ENCODE peak calls at places on chromosome X, in seven cellular contexts. One of them, this sample, is unnamed.

GRCh38 chrX:18983711-18984380 is at the start of gene PHKA2:
- DNase-seq in NB4: no peak
- DNase-seq in IMR-90: no peak
- DNase-seq in HCT116: no peak
- DNase-seq in transverse colon: peak; percentile 64
- DNase-seq in breast epithelium: peak; percentile 20
- DNase-seq in tibial nerve: peak; percentile 15
- DNase-seq in this sample: peak; percentile 31

GRCh38 chrX:12319012-12319519 is 180.8 kb downstream of the FRMPD4 start:
- DNase-seq in NB4: no peak
- DNase-seq in IMR-90: no peak
- DNase-seq in HCT116: no peak
- DNase-seq in transverse colon: no peak
- DNase-seq in breast epithelium: no peak
- DNase-seq in tibial nerve: no peak
- DNase-seq in this sample: no peak

GRCh38 chrX:125544856-125545255 is 225.2 kb downstream of the TEX13C start:
- DNase-seq in NB4: no peak
- DNase-seq in IMR-90: no peak
- DNase-seq in HCT116: no peak
- DNase-seq in transverse colon: no peak
- DNase-seq in breast epithelium: no peak
- DNase-seq in tibial nerve: no peak
- DNase-seq in this sample: no peak

GRCh38 chrX:126655061-126655460 is 102.4 kb upstream of the DCAF12L1 start:
- DNase-seq in NB4: no peak
- DNase-seq in IMR-90: no peak
- DNase-seq in HCT116: no peak
- DNase-seq in transverse colon: no peak
- DNase-seq in breast epithelium: no peak
- DNase-seq in tibial nerve: no peak
- DNase-seq in this sample: no peak

GRCh38 chrX:151984328-151984727 is 9.9 kb upstream of the GABRE start:
- DNase-seq in NB4: peak; percentile 78
- DNase-seq in IMR-90: peak; percentile 46
- DNase-seq in HCT116: no peak
- DNase-seq in transverse colon: no peak
- DNase-seq in breast epithelium: no peak
- DNase-seq in tibial nerve: no peak
- DNase-seq in this sample: no peak

GRCh38 chrX:135476378-135476777 is 44.1 kb upstream of the INTS6L start:
- DNase-seq in NB4: no peak
- DNase-seq in IMR-90: no peak
- DNase-seq in HCT116: no peak
- DNase-seq in transverse colon: no peak
- DNase-seq in breast epithelium: no peak
- DNase-seq in tibial nerve: no peak
- DNase-seq in this sample: no peak

GRCh38 chrX:56499372-56499771 is 64.1 kb upstream of the UBQLN2 start:
- DNase-seq in NB4: no peak
- DNase-seq in IMR-90: no peak
- DNase-seq in HCT116: no peak
- DNase-seq in transverse colon: no peak
- DNase-seq in breast epithelium: no peak
- DNase-seq in tibial nerve: no peak
- DNase-seq in this sample: no peak

GRCh38 chrX:153973127-153974002 is 811 bp downstream of the TMEM187 start:
- DNase-seq in NB4: peak; percentile 28
- DNase-seq in IMR-90: no peak
- DNase-seq in HCT116: no peak
- DNase-seq in transverse colon: no peak
- DNase-seq in breast epithelium: no peak
- DNase-seq in tibial nerve: no peak
- DNase-seq in this sample: no peak

GRCh38 chrX:24828147-24828546 is 134.4 kb downstream of the POLA1 start:
- DNase-seq in NB4: no peak
- DNase-seq in IMR-90: no peak
- DNase-seq in HCT116: no peak
- DNase-seq in transverse colon: no peak
- DNase-seq in breast epithelium: no peak
- DNase-seq in tibial nerve: no peak
- DNase-seq in this sample: no peak

GRCh38 chrX:53481816-53482485 is 47.8 kb upstream of the HSD17B10 start:
- DNase-seq in NB4: peak; percentile 77
- DNase-seq in IMR-90: peak; percentile 69
- DNase-seq in HCT116: peak; percentile 45
- DNase-seq in transverse colon: peak; percentile 66
- DNase-seq in breast epithelium: peak; percentile 30
- DNase-seq in tibial nerve: peak; percentile 11
- DNase-seq in this sample: peak; percentile 29

GRCh38 chrX:72712094-72712755 is 1.9 kb downstream of the PHKA1 start:
- DNase-seq in NB4: peak; percentile 53
- DNase-seq in IMR-90: peak; percentile 13
- DNase-seq in HCT116: no peak
- DNase-seq in transverse colon: no peak
- DNase-seq in breast epithelium: no peak
- DNase-seq in tibial nerve: no peak
- DNase-seq in this sample: peak; percentile 21

GRCh38 chrX:138756234-138756633 is 44.7 kb upstream of the FGF13 start:
- DNase-seq in NB4: peak; percentile 2
- DNase-seq in IMR-90: no peak
- DNase-seq in HCT116: no peak
- DNase-seq in transverse colon: no peak
- DNase-seq in breast epithelium: peak; percentile 18
- DNase-seq in tibial nerve: no peak
- DNase-seq in this sample: peak; percentile 32

GRCh38 chrX:16869393-16870094 is 618 bp downstream of the RBBP7 start:
- DNase-seq in NB4: peak; percentile 74
- DNase-seq in IMR-90: peak; percentile 18
- DNase-seq in HCT116: no peak
- DNase-seq in transverse colon: peak; percentile 49
- DNase-seq in breast epithelium: no peak
- DNase-seq in tibial nerve: no peak
- DNase-seq in this sample: peak; percentile 9

GRCh38 chrX:72365126-72365525 is 59.4 kb upstream of the CITED1 start:
- DNase-seq in NB4: no peak
- DNase-seq in IMR-90: no peak
- DNase-seq in HCT116: no peak
- DNase-seq in transverse colon: no peak
- DNase-seq in breast epithelium: no peak
- DNase-seq in tibial nerve: no peak
- DNase-seq in this sample: no peak

DNA sequence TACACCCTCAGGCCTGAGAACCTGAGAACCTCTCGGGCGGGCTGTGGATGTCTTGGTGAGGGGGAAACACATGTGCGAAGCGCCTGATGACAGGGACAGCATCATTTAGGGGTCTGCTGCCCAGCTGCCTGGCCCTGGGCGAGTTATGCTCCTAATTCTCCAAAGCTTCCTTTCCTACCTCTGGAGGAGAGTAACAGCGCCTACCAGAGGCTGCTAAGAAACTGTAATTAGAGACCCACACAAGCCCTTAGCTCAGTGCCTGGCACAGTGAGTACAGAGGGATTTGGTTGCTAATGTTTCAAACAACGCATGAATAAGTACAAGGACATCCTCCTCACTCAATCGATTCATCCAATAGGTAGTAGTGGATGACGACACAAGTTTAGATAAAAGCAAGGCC is 40.4 kb downstream of the BCOR start:
- DNase-seq in NB4: no peak
- DNase-seq in IMR-90: no peak
- DNase-seq in HCT116: no peak
- DNase-seq in transverse colon: no peak
- DNase-seq in breast epithelium: no peak
- DNase-seq in tibial nerve: no peak
- DNase-seq in this sample: no peak
- TF ChIP-seq CTCF in NB4: peak; percentile 6
- TF ChIP-seq CTCF in IMR-90: peak; percentile 7
- TF ChIP-seq CTCF in HCT116: no peak
- TF ChIP-seq CTCF in transverse colon: no peak
- TF ChIP-seq CTCF in breast epithelium: no peak
- TF ChIP-seq CTCF in tibial nerve: no peak
- TF ChIP-seq CTCF in this sample: no peak

GRCh38 chrX:139932901-139933796 is at the start of gene ATP11C:
- DNase-seq in NB4: peak; percentile 91
- DNase-seq in IMR-90: peak; percentile 83
- DNase-seq in HCT116: peak; percentile 47
- DNase-seq in transverse colon: peak; percentile 88
- DNase-seq in breast epithelium: peak; percentile 76
- DNase-seq in tibial nerve: peak; percentile 65
- DNase-seq in this sample: peak; percentile 82
- TF ChIP-seq POLR2A in NB4: peak; percentile 66
- TF ChIP-seq POLR2A in IMR-90: no peak
- TF ChIP-seq POLR2A in HCT116: peak; percentile 31
- TF ChIP-seq POLR2A in transverse colon: peak; percentile 85
- TF ChIP-seq POLR2A in breast epithelium: no peak
- TF ChIP-seq POLR2A in tibial nerve: peak; percentile 16
- TF ChIP-seq POLR2A in this sample: peak; percentile 60

DNA sequence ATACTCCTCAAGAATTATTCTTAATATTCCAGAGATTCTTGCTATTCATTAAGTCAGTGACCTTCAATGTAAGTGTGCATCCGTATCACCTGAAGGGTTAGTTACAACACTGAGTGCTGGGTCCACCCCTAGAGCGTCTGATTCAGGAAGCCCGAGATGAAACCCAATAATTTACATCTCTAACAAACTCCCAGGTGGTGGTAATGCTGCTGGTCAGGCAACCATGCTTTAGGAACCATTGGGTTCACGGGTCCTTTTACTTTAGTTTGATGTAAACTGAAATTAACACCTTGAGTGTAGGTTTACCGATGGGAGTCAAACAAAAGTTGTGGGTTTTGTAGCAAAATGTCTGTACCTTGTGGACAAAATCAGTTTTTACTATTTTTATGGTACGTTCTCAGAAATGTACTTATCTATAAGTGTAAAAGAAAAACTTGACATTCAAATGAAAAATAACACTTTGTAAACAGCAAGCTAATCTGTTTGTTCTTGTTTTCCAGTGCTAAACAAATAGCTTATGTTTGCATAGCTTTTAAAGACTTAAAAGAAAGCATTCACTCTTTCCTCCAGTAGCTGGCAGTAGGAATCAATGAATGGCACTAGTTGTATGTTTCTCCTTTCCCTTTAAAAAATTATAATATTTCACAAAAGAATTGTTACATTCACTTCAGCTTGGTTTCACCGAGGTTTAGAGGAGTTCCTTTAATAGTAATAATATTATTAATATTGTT is 32.7 kb downstream of the ACE2 start:
- DNase-seq in NB4: no peak
- DNase-seq in IMR-90: no peak
- DNase-seq in HCT116: no peak
- DNase-seq in transverse colon: no peak
- DNase-seq in breast epithelium: no peak
- DNase-seq in tibial nerve: no peak
- DNase-seq in this sample: no peak
- TF ChIP-seq CTCF in NB4: no peak
- TF ChIP-seq CTCF in IMR-90: peak; percentile 34
- TF ChIP-seq CTCF in HCT116: peak; percentile 38
- TF ChIP-seq CTCF in transverse colon: peak; percentile 18
- TF ChIP-seq CTCF in breast epithelium: no peak
- TF ChIP-seq CTCF in tibial nerve: no peak
- TF ChIP-seq CTCF in this sample: no peak

GRCh38 chrX:74291964-74292891 is 11.8 kb upstream of the ZCCHC13 start:
- DNase-seq in NB4: peak; percentile 93
- DNase-seq in IMR-90: peak; percentile 87
- DNase-seq in HCT116: peak; percentile 79
- DNase-seq in transverse colon: peak; percentile 89
- DNase-seq in breast epithelium: peak; percentile 89
- DNase-seq in tibial nerve: peak; percentile 86
- DNase-seq in this sample: peak; percentile 75
- TF ChIP-seq POLR2A in NB4: peak; percentile 64
- TF ChIP-seq POLR2A in IMR-90: peak; percentile 87
- TF ChIP-seq POLR2A in HCT116: peak; percentile 35
- TF ChIP-seq POLR2A in transverse colon: peak; percentile 53
- TF ChIP-seq POLR2A in breast epithelium: no peak
- TF ChIP-seq POLR2A in tibial nerve: no peak
- TF ChIP-seq POLR2A in this sample: peak; percentile 66

GRCh38 chrX:71151366-71151765 is 6.7 kb downstream of the NLGN3 start:
- DNase-seq in NB4: no peak
- DNase-seq in IMR-90: no peak
- DNase-seq in HCT116: no peak
- DNase-seq in transverse colon: no peak
- DNase-seq in breast epithelium: no peak
- DNase-seq in tibial nerve: no peak
- DNase-seq in this sample: no peak
- TF ChIP-seq CTCF in NB4: no peak
- TF ChIP-seq CTCF in IMR-90: no peak
- TF ChIP-seq CTCF in HCT116: no peak
- TF ChIP-seq CTCF in transverse colon: no peak
- TF ChIP-seq CTCF in breast epithelium: no peak
- TF ChIP-seq CTCF in tibial nerve: no peak
- TF ChIP-seq CTCF in this sample: no peak

DNA sequence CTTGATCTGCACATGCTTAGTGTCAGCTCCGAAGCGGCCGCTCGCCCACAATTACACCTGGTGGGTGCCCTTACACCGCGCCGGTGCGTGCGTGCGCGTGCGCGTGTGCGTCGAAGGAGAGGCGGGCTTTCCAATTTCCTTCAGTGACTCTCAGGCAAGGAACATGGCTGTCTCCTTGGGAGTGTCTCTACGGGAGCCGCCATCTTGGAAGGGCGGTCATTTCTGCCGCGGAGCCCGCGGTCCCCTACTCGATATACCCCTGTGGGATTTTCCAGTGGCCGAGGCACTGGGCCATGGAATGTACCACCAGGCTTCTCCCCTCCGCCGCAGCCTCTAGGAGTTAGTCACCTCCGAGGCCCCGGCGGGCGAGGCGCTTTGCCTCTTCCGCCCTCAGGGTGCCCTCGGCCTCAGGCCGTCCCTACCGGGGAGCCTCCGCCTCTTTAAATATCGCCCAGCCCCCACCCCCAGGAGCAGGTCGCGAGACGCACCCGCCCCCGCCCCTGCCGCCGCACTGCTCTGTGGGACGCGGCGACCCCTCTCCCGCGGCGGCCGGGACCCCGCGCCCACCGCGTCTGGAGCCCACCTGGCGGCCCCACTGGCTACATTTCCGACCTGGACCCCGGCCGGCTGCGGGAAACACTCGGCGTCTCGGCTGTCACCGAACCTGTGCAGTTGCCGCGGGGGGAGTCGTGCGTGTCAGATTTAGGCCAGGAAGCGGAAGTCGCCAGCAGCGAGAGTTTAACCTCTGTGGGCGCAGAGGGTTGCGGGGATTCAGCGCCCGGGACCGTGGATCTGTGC is at the start of gene ZNF41:
- DNase-seq in NB4: peak; percentile 88
- DNase-seq in IMR-90: peak; percentile 78
- DNase-seq in HCT116: peak; percentile 74
- DNase-seq in transverse colon: peak; percentile 74
- DNase-seq in breast epithelium: peak; percentile 55
- DNase-seq in tibial nerve: peak; percentile 34
- DNase-seq in this sample: peak; percentile 86
- TF ChIP-seq POLR2A in NB4: peak; percentile 63
- TF ChIP-seq POLR2A in IMR-90: no peak
- TF ChIP-seq POLR2A in HCT116: no peak
- TF ChIP-seq POLR2A in transverse colon: peak; percentile 54
- TF ChIP-seq POLR2A in breast epithelium: no peak
- TF ChIP-seq POLR2A in tibial nerve: no peak
- TF ChIP-seq POLR2A in this sample: peak; percentile 45

GRCh38 chrX:10513974-10514373 is 106.4 kb downstream of the MID1 start:
- DNase-seq in NB4: peak; percentile 2
- DNase-seq in IMR-90: no peak
- DNase-seq in HCT116: no peak
- DNase-seq in transverse colon: no peak
- DNase-seq in breast epithelium: no peak
- DNase-seq in tibial nerve: no peak
- DNase-seq in this sample: no peak
- TF ChIP-seq CTCF in NB4: no peak
- TF ChIP-seq CTCF in IMR-90: no peak
- TF ChIP-seq CTCF in HCT116: no peak
- TF ChIP-seq CTCF in transverse colon: no peak
- TF ChIP-seq CTCF in breast epithelium: no peak
- TF ChIP-seq CTCF in tibial nerve: no peak
- TF ChIP-seq CTCF in this sample: no peak

This sample was measured in gastrocnemius medialis.